ENCODE peak calls at places on chromosome 22, in four cellular contexts. One of them, this sample, is unnamed.

GRCh38 chr22:41816241-41816640 is 15.8 kb downstream of the CCDC134 start:
- DNase-seq in endothelial cell of umbilical vein: no peak
- DNase-seq in A549: no peak
- DNase-seq in WTC11: no peak
- DNase-seq in this sample: no peak

GRCh38 chr22:20771918-20772625 is 1.8 kb upstream of the SERPIND1 start:
- DNase-seq in endothelial cell of umbilical vein: no peak
- DNase-seq in A549: no peak
- DNase-seq in WTC11: peak
- DNase-seq in this sample: no peak

GRCh38 chr22:40560551-40560950 is 76.0 kb downstream of the MRTFA start:
- DNase-seq in endothelial cell of umbilical vein: peak
- DNase-seq in A549: no peak
- DNase-seq in WTC11: no peak
- DNase-seq in this sample: no peak

GRCh38 chr22:20646906-20647305 is 127.0 kb upstream of the SERPIND1 start:
- DNase-seq in endothelial cell of umbilical vein: no peak
- DNase-seq in A549: no peak
- DNase-seq in WTC11: no peak
- DNase-seq in this sample: no peak

GRCh38 chr22:33807465-33807864 is 112.8 kb downstream of the LARGE1 start:
- DNase-seq in WTC11: no peak
- DNase-seq in endothelial cell of umbilical vein: no peak
- DNase-seq in A549: no peak
- DNase-seq in this sample: no peak

GRCh38 chr22:25472382-25472781 is 92.1 kb upstream of the GRK3 start:
- DNase-seq in endothelial cell of umbilical vein: no peak
- DNase-seq in WTC11: no peak
- DNase-seq in A549: no peak
- DNase-seq in this sample: no peak

GRCh38 chr22:24180316-24181087 is 785 bp upstream of the SUSD2 start:
- DNase-seq in endothelial cell of umbilical vein: no peak
- DNase-seq in WTC11: no peak
- DNase-seq in A549: no peak
- DNase-seq in this sample: no peak

GRCh38 chr22:20401376-20402020 is 7.5 kb downstream of the ZNF74 start:
- DNase-seq in A549: no peak
- DNase-seq in endothelial cell of umbilical vein: no peak
- DNase-seq in WTC11: no peak
- DNase-seq in this sample: no peak

GRCh38 chr22:40720538-40721256 is 41.4 kb downstream of the MCHR1 start:
- DNase-seq in endothelial cell of umbilical vein: no peak
- DNase-seq in A549: no peak
- DNase-seq in WTC11: no peak
- DNase-seq in this sample: no peak

GRCh38 chr22:33883561-33883960 is 36.7 kb downstream of the LARGE1 start:
- DNase-seq in endothelial cell of umbilical vein: no peak
- DNase-seq in WTC11: no peak
- DNase-seq in A549: no peak
- DNase-seq in this sample: no peak

GRCh38 chr22:45009881-45010531 is at the start of gene PHF21B:
- DNase-seq in A549: peak
- DNase-seq in endothelial cell of umbilical vein: peak
- DNase-seq in WTC11: peak
- DNase-seq in this sample: no peak

GRCh38 chr22:30301995-30302809 is 12.9 kb upstream of the CASTOR1 start:
- DNase-seq in A549: no peak
- DNase-seq in endothelial cell of umbilical vein: no peak
- DNase-seq in WTC11: no peak
- DNase-seq in this sample: no peak

GRCh38 chr22:45102896-45103420 is 60.8 kb upstream of the NUP50 start:
- DNase-seq in A549: no peak
- DNase-seq in endothelial cell of umbilical vein: no peak
- DNase-seq in WTC11: no peak
- DNase-seq in this sample: no peak

GRCh38 chr22:32951081-32951806 is 106.9 kb downstream of the SYN3 start:
- DNase-seq in A549: no peak
- DNase-seq in WTC11: peak
- DNase-seq in endothelial cell of umbilical vein: no peak
- DNase-seq in this sample: peak

DNA sequence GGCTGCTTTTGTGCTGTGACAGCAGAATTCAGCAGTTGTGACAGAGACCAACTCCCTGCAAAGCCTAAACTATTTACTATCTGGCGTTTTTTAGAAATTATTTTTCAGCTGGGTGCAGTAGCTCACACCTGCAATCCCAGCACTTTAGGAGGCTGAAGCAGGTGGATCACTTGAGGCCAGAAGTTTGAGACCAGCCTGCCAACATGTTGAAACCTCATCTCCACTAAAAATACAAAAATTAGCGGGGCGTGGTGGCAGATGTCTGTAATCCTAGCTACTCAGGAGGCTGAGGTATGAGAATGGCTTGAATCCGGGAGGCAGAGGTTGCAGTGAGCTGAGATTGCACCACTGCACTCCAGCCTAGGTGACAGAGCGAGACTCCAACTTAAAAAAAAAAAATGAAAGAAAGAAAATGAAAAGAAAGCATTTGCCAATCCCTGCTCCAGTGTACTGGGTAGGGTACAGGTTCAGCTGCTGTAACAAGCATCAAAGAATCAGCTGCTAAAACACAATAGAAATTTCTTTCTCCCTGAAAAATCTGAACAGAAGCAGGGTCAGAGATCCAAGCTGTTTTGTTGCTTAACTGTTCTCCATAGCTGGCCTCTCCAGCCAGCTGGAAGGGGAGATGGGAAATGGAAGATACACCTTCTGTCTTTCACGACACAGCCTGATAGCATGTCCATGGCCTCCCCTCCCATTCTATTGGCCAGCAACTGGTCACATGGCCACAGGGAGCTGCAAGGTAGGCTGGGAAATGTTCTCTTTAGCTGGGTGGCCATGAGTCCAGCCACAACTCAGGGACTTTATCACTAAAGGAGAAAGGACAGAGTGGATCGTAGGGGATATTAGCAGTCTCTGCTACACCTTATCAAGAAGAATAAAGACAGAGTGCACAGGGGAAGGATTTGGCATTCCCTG is 8.5 kb upstream of the NCF4 start:
- DNase-seq in endothelial cell of umbilical vein: no peak
- DNase-seq in A549: no peak
- DNase-seq in WTC11: no peak
- DNase-seq in this sample: no peak
- TF ChIP-seq MAX in endothelial cell of umbilical vein: no peak
- TF ChIP-seq MAX in A549: no peak
- TF ChIP-seq MAX in WTC11: no peak
- TF ChIP-seq MAX in this sample: no peak

GRCh38 chr22:22427542-22428065 is 80.9 kb downstream of the ZNF280B start:
- DNase-seq in WTC11: no peak
- DNase-seq in endothelial cell of umbilical vein: no peak
- DNase-seq in A549: no peak
- DNase-seq in this sample: no peak
- TF ChIP-seq MAX in WTC11: no peak
- TF ChIP-seq MAX in endothelial cell of umbilical vein: no peak
- TF ChIP-seq MAX in A549: no peak
- TF ChIP-seq MAX in this sample: no peak

GRCh38 chr22:17773606-17774205 is 563 bp downstream of the BID start:
- DNase-seq in A549: peak
- DNase-seq in endothelial cell of umbilical vein: peak
- DNase-seq in WTC11: peak
- DNase-seq in this sample: peak

GRCh38 chr22:17774206-17774927 is at the start of gene BID:
- DNase-seq in endothelial cell of umbilical vein: peak
- DNase-seq in A549: no peak
- DNase-seq in WTC11: peak
- DNase-seq in this sample: no peak

GRCh38 chr22:17772963-17773605 is 1.2 kb downstream of the BID start:
- DNase-seq in endothelial cell of umbilical vein: no peak
- DNase-seq in A549: no peak
- DNase-seq in WTC11: no peak
- DNase-seq in this sample: no peak

GRCh38 chr22:17775781-17776470 is 1.7 kb upstream of the BID start:
- DNase-seq in WTC11: no peak
- DNase-seq in endothelial cell of umbilical vein: no peak
- DNase-seq in A549: no peak
- DNase-seq in this sample: no peak

GRCh38 chr22:17774928-17775675 is 833 bp upstream of the BID start:
- DNase-seq in A549: no peak
- DNase-seq in WTC11: no peak
- DNase-seq in endothelial cell of umbilical vein: no peak
- DNase-seq in this sample: no peak
- TF ChIP-seq MAX in A549: no peak
- TF ChIP-seq MAX in WTC11: no peak
- TF ChIP-seq MAX in endothelial cell of umbilical vein: no peak
- TF ChIP-seq MAX in this sample: no peak

GRCh38 chr22:46708766-46709330 is 29.2 kb downstream of the CERK start:
- DNase-seq in WTC11: no peak
- DNase-seq in endothelial cell of umbilical vein: no peak
- DNase-seq in A549: no peak
- DNase-seq in this sample: no peak

GRCh38 chr22:46706060-46706459 is 32.0 kb downstream of the CERK start:
- DNase-seq in endothelial cell of umbilical vein: no peak
- DNase-seq in A549: no peak
- DNase-seq in WTC11: no peak
- DNase-seq in this sample: no peak

GRCh38 chr22:46710842-46711241 is 27.2 kb downstream of the CERK start:
- DNase-seq in A549: no peak
- DNase-seq in endothelial cell of umbilical vein: no peak
- DNase-seq in WTC11: no peak
- DNase-seq in this sample: no peak

GRCh38 chr22:46707305-46707704 is 30.7 kb downstream of the CERK start:
- DNase-seq in A549: no peak
- DNase-seq in WTC11: no peak
- DNase-seq in endothelial cell of umbilical vein: no peak
- DNase-seq in this sample: no peak

GRCh38 chr22:46707827-46708570 is 30.1 kb downstream of the CERK start:
- DNase-seq in endothelial cell of umbilical vein: no peak
- DNase-seq in A549: no peak
- DNase-seq in WTC11: no peak
- DNase-seq in this sample: no peak
- TF ChIP-seq MAX in endothelial cell of umbilical vein: no peak
- TF ChIP-seq MAX in A549: no peak
- TF ChIP-seq MAX in WTC11: no peak
- TF ChIP-seq MAX in this sample: no peak

GRCh38 chr22:49658902-49659280 is 168.8 kb downstream of the BRD1 start:
- DNase-seq in WTC11: peak
- DNase-seq in A549: no peak
- DNase-seq in endothelial cell of umbilical vein: no peak
- DNase-seq in this sample: no peak
- TF ChIP-seq MAX in WTC11: no peak
- TF ChIP-seq MAX in A549: no peak
- TF ChIP-seq MAX in endothelial cell of umbilical vein: no peak
- TF ChIP-seq MAX in this sample: no peak

DNA sequence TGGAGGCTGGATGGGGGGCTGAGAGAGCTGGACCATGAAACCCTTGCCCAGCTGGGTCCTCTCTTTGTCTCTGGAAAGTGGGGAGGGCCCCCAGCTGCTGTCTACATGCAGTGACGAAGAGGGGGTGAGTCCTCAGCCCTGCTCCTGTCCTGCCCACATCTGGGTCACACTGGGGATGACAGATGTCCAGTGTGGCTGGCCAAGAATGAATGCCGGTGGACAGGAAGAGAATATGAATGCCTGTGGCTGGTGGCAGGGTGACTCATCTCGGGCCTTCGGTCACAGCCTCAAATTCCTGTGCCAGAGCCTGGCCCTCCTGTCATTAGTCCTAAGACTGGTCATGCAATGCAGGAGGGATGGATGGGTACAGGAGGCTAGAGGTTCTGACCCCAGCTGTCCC is 2.2 kb upstream of the PNPLA3 start:
- DNase-seq in endothelial cell of umbilical vein: no peak
- DNase-seq in A549: no peak
- DNase-seq in WTC11: no peak
- DNase-seq in this sample: no peak
- TF ChIP-seq MAX in endothelial cell of umbilical vein: no peak
- TF ChIP-seq MAX in A549: no peak
- TF ChIP-seq MAX in WTC11: no peak
- TF ChIP-seq MAX in this sample: no peak

GRCh38 chr22:28801845-28802594 is 1.7 kb upstream of the XBP1 start:
- DNase-seq in A549: no peak
- DNase-seq in WTC11: no peak
- DNase-seq in endothelial cell of umbilical vein: peak
- DNase-seq in this sample: no peak

GRCh38 chr22:28799125-28799833 is 1.1 kb downstream of the XBP1 start:
- DNase-seq in WTC11: no peak
- DNase-seq in A549: peak
- DNase-seq in endothelial cell of umbilical vein: peak
- DNase-seq in this sample: no peak

GRCh38 chr22:28800308-28801041 is at the start of gene XBP1:
- DNase-seq in A549: peak
- DNase-seq in endothelial cell of umbilical vein: peak
- DNase-seq in WTC11: peak
- DNase-seq in this sample: peak

GRCh38 chr22:28799834-28800307 is 498 bp downstream of the XBP1 start:
- DNase-seq in WTC11: peak
- DNase-seq in endothelial cell of umbilical vein: peak
- DNase-seq in A549: no peak
- DNase-seq in this sample: no peak

GRCh38 chr22:28802595-28803087 is 2.3 kb upstream of the XBP1 start:
- DNase-seq in endothelial cell of umbilical vein: no peak
- DNase-seq in A549: no peak
- DNase-seq in WTC11: no peak
- DNase-seq in this sample: no peak
- TF ChIP-seq MAX in endothelial cell of umbilical vein: no peak
- TF ChIP-seq MAX in A549: no peak
- TF ChIP-seq MAX in WTC11: no peak
- TF ChIP-seq MAX in this sample: no peak

GRCh38 chr22:37209140-37209845 is 3.0 kb downstream of the SSTR3 start:
- DNase-seq in WTC11: no peak
- DNase-seq in endothelial cell of umbilical vein: no peak
- DNase-seq in A549: no peak
- DNase-seq in this sample: no peak
- TF ChIP-seq MAX in WTC11: no peak
- TF ChIP-seq MAX in endothelial cell of umbilical vein: no peak
- TF ChIP-seq MAX in A549: no peak
- TF ChIP-seq MAX in this sample: no peak

DNA sequence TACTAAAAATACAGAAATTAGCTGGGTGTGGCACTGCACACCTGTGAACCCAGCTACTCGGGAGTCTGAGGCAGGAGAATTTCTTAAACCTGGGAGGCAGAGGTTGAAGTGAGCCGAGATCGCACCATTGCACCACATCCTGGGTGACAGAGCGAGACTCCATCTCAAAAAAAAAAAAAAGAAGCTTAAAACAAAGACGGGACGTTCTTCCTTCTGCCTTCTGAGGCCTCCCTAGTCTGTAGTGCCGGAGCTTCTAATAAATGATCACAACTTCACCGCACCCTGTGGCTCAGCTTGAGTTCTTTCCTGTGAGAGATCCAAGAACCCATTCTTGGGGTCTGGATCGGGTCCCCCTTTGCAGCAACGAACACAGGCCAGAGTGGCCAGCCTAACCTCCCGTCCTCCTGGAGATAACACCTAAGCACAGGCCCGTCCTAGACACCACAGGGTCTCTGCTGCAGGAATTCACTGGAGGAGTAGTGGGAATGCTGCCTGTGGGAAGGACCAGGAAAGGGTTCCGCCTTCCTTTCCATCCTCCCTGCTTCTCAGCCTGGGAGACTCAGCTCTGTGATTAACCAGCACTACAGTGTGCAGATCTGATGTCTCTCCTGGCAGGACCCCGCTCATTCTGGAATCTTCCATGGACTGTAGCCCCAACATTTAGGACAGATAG is 2.2 kb upstream of the APOBEC3H start:
- DNase-seq in A549: no peak
- DNase-seq in endothelial cell of umbilical vein: no peak
- DNase-seq in WTC11: no peak
- DNase-seq in this sample: no peak
- TF ChIP-seq MAX in A549: no peak
- TF ChIP-seq MAX in endothelial cell of umbilical vein: no peak
- TF ChIP-seq MAX in WTC11: no peak
- TF ChIP-seq MAX in this sample: no peak